ENCODE peak calls at places on chromosomes 6 and 20, in four cellular contexts. One of them, this sample, is unnamed.

GRCh38 chr20:58514321-58515239 is 619 bp downstream of the APCDD1L start:
- DNase-seq in PC-9: no peak
- DNase-seq in uterus: no peak
- DNase-seq in endodermal cell: peak
- DNase-seq in this sample: peak

GRCh38 chr6:15443119-15443518 is 197.2 kb downstream of the JARID2 start:
- DNase-seq in PC-9: no peak
- DNase-seq in uterus: no peak
- DNase-seq in endodermal cell: no peak
- DNase-seq in this sample: no peak

GRCh38 chr6:68108243-68108835 is 526.7 kb upstream of the ADGRB3 start:
- DNase-seq in PC-9: no peak
- DNase-seq in uterus: no peak
- DNase-seq in endodermal cell: no peak
- DNase-seq in this sample: no peak

GRCh38 chr6:45663181-45664180 is 285.7 kb upstream of the SUPT3H start:
- DNase-seq in PC-9: no peak
- DNase-seq in uterus: no peak
- DNase-seq in endodermal cell: peak
- DNase-seq in this sample: peak

GRCh38 chr6:36115412-36115811 is 14.9 kb upstream of the MAPK13 start:
- DNase-seq in PC-9: no peak
- DNase-seq in uterus: no peak
- DNase-seq in endodermal cell: no peak
- DNase-seq in this sample: no peak

GRCh38 chr6:82080767-82081166 is 166.8 kb downstream of the IBTK start:
- DNase-seq in PC-9: no peak
- DNase-seq in uterus: no peak
- DNase-seq in endodermal cell: no peak
- DNase-seq in this sample: no peak

GRCh38 chr6:114342826-114343781 is at the start of gene HS3ST5:
- DNase-seq in PC-9: peak
- DNase-seq in uterus: no peak
- DNase-seq in endodermal cell: peak
- DNase-seq in this sample: peak

GRCh38 chr6:135025775-135026174 is 28.8 kb downstream of the HBS1L start:
- DNase-seq in PC-9: no peak
- DNase-seq in uterus: no peak
- DNase-seq in endodermal cell: no peak
- DNase-seq in this sample: peak

GRCh38 chr6:155001482-155001881 is 6.4 kb downstream of the TIAM2 start:
- DNase-seq in PC-9: no peak
- DNase-seq in uterus: no peak
- DNase-seq in endodermal cell: no peak
- DNase-seq in this sample: no peak

GRCh38 chr20:50737352-50737751 is 6.0 kb downstream of the PARD6B start:
- DNase-seq in PC-9: no peak
- DNase-seq in uterus: no peak
- DNase-seq in endodermal cell: peak
- DNase-seq in this sample: peak

GRCh38 chr6:150169609-150170008 is 26.8 kb downstream of the PPP1R14C start:
- DNase-seq in PC-9: no peak
- DNase-seq in uterus: no peak
- DNase-seq in endodermal cell: no peak
- DNase-seq in this sample: no peak

GRCh38 chr6:27053738-27054137 is 193.8 kb upstream of the PRSS16 start:
- DNase-seq in PC-9: no peak
- DNase-seq in uterus: no peak
- DNase-seq in endodermal cell: no peak
- DNase-seq in this sample: no peak

GRCh38 chr20:41213150-41213820 is 75.9 kb downstream of the PLCG1 start:
- DNase-seq in PC-9: no peak
- DNase-seq in uterus: no peak
- DNase-seq in endodermal cell: no peak
- DNase-seq in this sample: no peak

GRCh38 chr20:51095755-51096509 is 73.0 kb upstream of the KCNG1 start:
- DNase-seq in PC-9: no peak
- DNase-seq in uterus: no peak
- DNase-seq in endodermal cell: no peak
- DNase-seq in this sample: no peak

GRCh38 chr6:30894381-30894780 is 10.1 kb downstream of the DDR1 start:
- DNase-seq in PC-9: no peak
- DNase-seq in uterus: no peak
- DNase-seq in endodermal cell: no peak
- DNase-seq in this sample: peak

GRCh38 chr6:167737205-167737830 is 89.4 kb upstream of the AFDN start:
- DNase-seq in PC-9: no peak
- DNase-seq in uterus: no peak
- DNase-seq in endodermal cell: peak
- DNase-seq in this sample: peak

GRCh38 chr6:169344651-169345050 is 91.0 kb upstream of the THBS2 start:
- DNase-seq in PC-9: no peak
- DNase-seq in uterus: no peak
- DNase-seq in endodermal cell: no peak
- DNase-seq in this sample: no peak

GRCh38 chr20:24453917-24454316 is 15.5 kb upstream of the SYNDIG1 start:
- DNase-seq in PC-9: no peak
- DNase-seq in uterus: no peak
- DNase-seq in endodermal cell: no peak
- DNase-seq in this sample: no peak

GRCh38 chr6:26022737-26023136 is 60.1 kb downstream of the TRIM38 start:
- DNase-seq in PC-9: no peak
- DNase-seq in uterus: no peak
- DNase-seq in endodermal cell: no peak
- DNase-seq in this sample: no peak
- H3K4me3 ChIP-seq in PC-9: peak
- H3K4me3 ChIP-seq in uterus: no peak
- H3K4me3 ChIP-seq in endodermal cell: no peak
- H3K4me3 ChIP-seq in this sample: no peak

GRCh38 chr6:42727627-42728026 is 5.2 kb upstream of the PRPH2 start:
- DNase-seq in PC-9: no peak
- DNase-seq in uterus: peak
- DNase-seq in endodermal cell: no peak
- DNase-seq in this sample: no peak
- H3K4me3 ChIP-seq in PC-9: no peak
- H3K4me3 ChIP-seq in uterus: peak
- H3K4me3 ChIP-seq in endodermal cell: no peak
- H3K4me3 ChIP-seq in this sample: no peak

GRCh38 chr20:35616465-35617396 is 1.1 kb downstream of the SPAG4 start:
- DNase-seq in PC-9: peak
- DNase-seq in uterus: peak
- DNase-seq in endodermal cell: peak
- DNase-seq in this sample: peak
- H3K4me3 ChIP-seq in PC-9: peak
- H3K4me3 ChIP-seq in uterus: peak
- H3K4me3 ChIP-seq in endodermal cell: peak
- H3K4me3 ChIP-seq in this sample: peak

DNA sequence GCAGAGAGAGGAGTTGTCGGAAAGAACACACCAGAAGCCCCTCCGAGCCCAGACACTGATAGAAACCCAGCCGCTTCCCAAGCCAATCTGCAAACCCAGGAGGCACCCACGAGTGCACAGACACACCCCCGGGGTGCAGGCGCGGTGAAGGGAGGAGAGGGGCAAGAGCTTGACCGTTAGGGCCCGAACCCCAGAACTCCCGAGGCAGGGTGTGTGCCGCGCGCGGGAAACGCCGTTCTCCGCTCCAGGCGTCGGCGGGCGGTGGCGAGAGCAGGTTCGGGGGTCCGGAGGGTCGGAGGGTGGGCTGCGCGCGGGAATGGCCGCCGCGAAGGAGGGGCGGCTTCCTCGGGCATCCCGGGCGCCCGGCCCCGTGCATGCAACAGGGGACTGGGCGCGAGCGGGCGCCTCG is 549 bp downstream of the ELOVL2 start:
- DNase-seq in PC-9: no peak
- DNase-seq in uterus: no peak
- DNase-seq in endodermal cell: peak
- DNase-seq in this sample: peak
- H3K4me3 ChIP-seq in PC-9: no peak
- H3K4me3 ChIP-seq in uterus: peak
- H3K4me3 ChIP-seq in endodermal cell: peak
- H3K4me3 ChIP-seq in this sample: peak

DNA sequence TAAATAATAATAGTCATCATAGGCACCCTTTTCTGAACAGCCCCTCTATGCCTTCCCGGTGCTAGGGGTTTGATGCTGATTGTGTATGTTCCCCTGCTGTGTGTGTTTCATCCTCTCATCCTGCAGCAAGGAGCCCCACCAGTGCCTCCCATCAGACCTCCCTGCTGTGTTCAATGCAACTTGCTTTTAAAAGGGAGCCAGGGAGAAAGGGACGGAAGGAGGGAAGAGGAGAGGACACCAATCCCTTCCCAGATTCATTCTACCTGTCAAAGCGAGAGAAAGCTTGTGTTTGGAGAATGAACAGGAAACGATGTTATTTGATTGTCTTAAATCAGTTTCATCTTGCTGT is 259.2 kb downstream of the ADGB start:
- DNase-seq in PC-9: no peak
- DNase-seq in uterus: no peak
- DNase-seq in endodermal cell: peak
- DNase-seq in this sample: peak
- H3K4me3 ChIP-seq in PC-9: peak
- H3K4me3 ChIP-seq in uterus: peak
- H3K4me3 ChIP-seq in endodermal cell: peak
- H3K4me3 ChIP-seq in this sample: peak

This sample was measured in H7.